ENCODE peak calls at places on chromosomes 4 and X, in four cellular contexts. A, S, G and K are unnamed samples. For H3K4me1, the result is how much of the 10 kb centered on the place peaks cover.

GRCh38 chrX:101429934-101430333 is 21.9 kb downstream of the HNRNPH2 start:
- DNase-seq in G (no peak), S (no peak), A (no peak), K (no peak)

GRCh38 chrX:107449490-107450175 is at the start of gene FRMPD3:
- DNase-seq in S (peak), A (no peak), G (no peak), K (no peak)

GRCh38 chr4:106039796-106040195 is 144.5 kb downstream of the NPNT start:
- DNase-seq in S (no peak), A (no peak), G (no peak), K (peak)

GRCh38 chr4:140122891-140123290 is 31.1 kb downstream of the MAML3 start:
- DNase-seq in A (no peak), G (no peak), S (no peak), K (no peak)

GRCh38 chr4:150152764-150153163 is 74.5 kb downstream of the DCLK2 start:
- DNase-seq in A (no peak), S (no peak), G (no peak), K (no peak)

GRCh38 chrX:107978707-107979307 is 3.4 kb downstream of the TEX13B start:
- DNase-seq in S (no peak), A (no peak), G (no peak), K (peak)

GRCh38 chr4:153110739-153111138 is 93.5 kb upstream of the TRIM2 start:
- DNase-seq in A (no peak), G (no peak), S (no peak), K (no peak)

GRCh38 chr4:55820260-55820659 is 670 bp downstream of the EXOC1L start:
- DNase-seq in A (no peak), S (no peak), G (no peak), K (no peak)

GRCh38 chr4:29320947-29321583 is 1399.1 kb upstream of the PCDH7 start:
- DNase-seq in G (no peak), A (no peak), S (no peak), K (no peak)

GRCh38 chrX:48737940-48738339 is 23.6 kb upstream of the GLOD5 start:
- DNase-seq in S (no peak), G (no peak), A (no peak), K (no peak)

GRCh38 chrX:110317820-110318663 is at the start of gene AMMECR1:
- DNase-seq in A (peak), S (peak), G (peak), K (peak)

GRCh38 chr4:173191623-173192041 is 23.0 kb downstream of the GALNT7 start:
- DNase-seq in G (no peak), A (no peak), S (no peak), K (no peak)

GRCh38 chr4:118821590-118822293 is 14.2 kb downstream of the SEC24D start:
- DNase-seq in G (no peak), S (no peak), A (no peak), K (no peak)

GRCh38 chr4:170145120-170145519 is 55.4 kb upstream of the AADAT start:
- DNase-seq in A (no peak), G (no peak), S (no peak), K (no peak)

GRCh38 chr4:184506527-184507121 is 32.3 kb upstream of the IRF2 start:
- DNase-seq in G (no peak), S (peak), A (peak), K (no peak)

GRCh38 chr4:16524911-16525574 is 298.8 kb upstream of the TAPT1 start:
- DNase-seq in S (no peak), G (peak), A (no peak), K (peak)

GRCh38 chr4:40194602-40195161 is 2.1 kb upstream of the RHOH start:
- DNase-seq in A (no peak), G (no peak), S (no peak), K (no peak)

GRCh38 chr4:14180983-14181601 is 553.6 kb upstream of the BOD1L1 start:
- DNase-seq in G (no peak), S (no peak), A (no peak), K (peak)

GRCh38 chrX:130114141-130114561 is 3.9 kb upstream of the ELF4 start:
- DNase-seq in G (no peak), A (no peak), S (peak), K (no peak)

GRCh38 chrX:135373357-135373756 is 48.4 kb upstream of the SMIM10L2A start:
- DNase-seq in G (no peak), A (no peak), S (no peak), K (no peak)

GRCh38 chr4:46924789-46925188 is 15.7 kb upstream of the COX7B2 start:
- DNase-seq in S (no peak), A (no peak), G (no peak), K (no peak)

GRCh38 chrX:2414384-2414783 is 86.4 kb downstream of the DHRSX start:
- DNase-seq in G (no peak), A (no peak), S (no peak), K (no peak)

GRCh38 chrX:40757058-40757457 is 21.7 kb upstream of the MED14 start:
- DNase-seq in S (no peak), G (no peak), A (no peak), K (no peak)

GRCh38 chrX:33188286-33188685 is 23.1 kb downstream of the DMD start:
- DNase-seq in S (no peak), A (no peak), G (no peak), K (peak)

GRCh38 chr4:150988238-150988637 is 26.8 kb downstream of the LRBA start:
- DNase-seq in A (no peak), S (no peak), G (no peak), K (no peak)

GRCh38 chr4:83781434-83781833 is 245.5 kb downstream of the GPAT3 start:
- DNase-seq in A (no peak), S (no peak), G (no peak), K (no peak)

GRCh38 chr4:144894525-144894924 is 203.5 kb downstream of the ANAPC10 start:
- DNase-seq in G (no peak), A (no peak), S (peak), K (peak)

DNA sequence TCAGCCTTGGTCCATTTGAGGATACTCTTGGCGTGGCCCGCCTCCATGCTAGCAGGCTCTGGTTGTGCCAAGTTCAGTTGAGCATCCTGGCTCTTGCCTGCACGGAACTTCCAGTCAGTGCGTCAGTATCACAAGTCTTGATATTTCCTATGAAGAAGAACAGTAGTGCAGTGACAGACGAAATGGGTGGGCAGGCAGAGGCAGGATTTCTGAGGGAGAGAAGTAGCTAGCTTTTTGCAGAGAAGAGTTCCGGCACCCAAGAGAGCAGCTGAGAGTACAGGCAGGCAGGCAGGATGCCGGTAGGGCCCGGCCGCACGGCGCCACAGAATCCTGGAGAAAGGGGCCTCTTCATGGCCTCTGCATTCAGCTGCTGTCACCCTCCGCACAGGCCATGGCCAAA is 56.1 kb upstream of the MSANTD1 start:
- DNase-seq in S (no peak), G (no peak), A (no peak), K (no peak)
- TF ChIP-seq CTCF in S (no peak), G (no peak), A (no peak), K (no peak)

DNA sequence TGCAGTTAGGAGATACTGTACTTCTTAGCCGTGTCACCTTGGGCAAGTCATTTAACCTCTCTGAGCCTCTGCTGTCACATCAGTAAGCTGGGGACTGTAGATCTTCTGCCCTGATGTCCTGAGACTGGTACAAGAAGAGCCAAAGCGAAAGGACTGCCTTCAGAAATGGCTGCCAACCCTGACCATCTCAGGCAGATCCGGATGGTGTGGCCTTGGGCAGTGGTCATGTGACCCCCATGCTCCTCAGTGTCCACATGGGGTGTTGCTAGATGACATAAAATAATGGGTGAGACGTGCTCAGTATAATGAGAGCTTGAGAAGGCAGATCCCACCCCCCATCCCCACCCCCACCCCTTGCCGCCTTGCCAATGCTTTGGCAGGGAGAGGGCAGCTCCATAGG is 60.4 kb upstream of the MTM1 start:
- DNase-seq in S (no peak), A (no peak), G (no peak), K (no peak)
- H3K4me1 ChIP-seq in S (under half), A (half or more), G (under half), K (under half)

GRCh38 chrX:68431836-68432235 is 1.5 kb downstream of the OPHN1 start:
- DNase-seq in A (no peak), G (no peak), S (no peak), K (no peak)
- H3K4me3 ChIP-seq in A (no peak), G (no peak), S (no peak), K (no peak)

DNA sequence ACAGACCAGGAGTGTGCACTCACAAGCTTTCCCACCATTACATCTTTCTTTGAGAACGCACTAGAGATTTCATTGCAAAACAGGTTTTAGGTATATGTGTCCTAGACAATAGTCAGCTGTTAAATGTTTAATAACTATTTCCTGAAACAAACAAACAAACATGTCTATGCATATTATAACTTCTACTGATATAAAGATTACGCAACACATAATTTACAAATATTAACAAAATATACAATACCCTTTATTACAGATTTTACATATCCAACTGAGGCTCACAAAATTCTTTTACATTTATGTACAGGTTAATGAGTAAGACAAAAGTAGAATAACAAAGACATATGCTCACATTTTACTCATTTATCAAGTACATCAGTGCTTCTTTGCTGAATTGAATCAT is 1554.0 kb upstream of the PCDH10 start:
- DNase-seq in S (no peak), G (no peak), A (no peak), K (no peak)
- TF ChIP-seq CTCF in S (no peak), G (no peak), A (no peak), K (no peak)